ENCODE peak calls at places on chromosomes 2 and 18, in five cellular contexts. Y, C, W, F and M are unnamed samples.

GRCh38 chr2:241702405-241703127 is 727 bp downstream of the ING5 start:
- DNase-seq in W (peak), C (peak), Y (peak), F (peak), M (peak)

GRCh38 chr18:59662008-59662701 is 35.1 kb downstream of the CCBE1 start:
- DNase-seq in F (peak), Y (no peak), C (no peak), W (no peak), M (no peak)

GRCh38 chr2:9629222-9630000 is 1.4 kb downstream of the YWHAQ start:
- DNase-seq in Y (no peak), F (peak), C (no peak), W (no peak), M (no peak)

GRCh38 chr2:174593574-174594203 is 3.9 kb downstream of the WIPF1 start:
- DNase-seq in Y (no peak), W (no peak), F (peak), C (no peak), M (no peak)

GRCh38 chr18:25275414-25276001 is 76.5 kb downstream of the ZNF521 start:
- DNase-seq in W (no peak), C (no peak), Y (no peak), F (no peak), M (no peak)

GRCh38 chr2:27085670-27086089 is 892 bp upstream of the KHK start:
- DNase-seq in Y (peak), C (peak), F (peak), W (peak), M (peak)

GRCh38 chr2:230939691-230940475 is 14.8 kb upstream of the GPR55 start:
- DNase-seq in W (no peak), F (no peak), C (no peak), Y (no peak), M (no peak)

GRCh38 chr2:85578243-85579180 is 1.1 kb downstream of the VAMP8 start:
- DNase-seq in C (peak), Y (peak), F (no peak), W (peak), M (peak)

GRCh38 chr2:126634273-126634861 is 21.6 kb upstream of the GYPC start:
- DNase-seq in C (no peak), Y (no peak), F (peak), W (no peak), M (no peak)

GRCh38 chr2:40062381-40062780 is 283.3 kb upstream of the THUMPD2 start:
- DNase-seq in W (no peak), F (no peak), Y (no peak), C (no peak), M (no peak)

GRCh38 chr18:49597556-49597955 is 35.7 kb downstream of the LIPG start:
- DNase-seq in Y (no peak), C (no peak), W (no peak), F (no peak), M (no peak)

GRCh38 chr18:832085-832681 is 20.1 kb upstream of the YES1 start:
- DNase-seq in F (no peak), W (no peak), Y (no peak), C (peak), M (no peak)

GRCh38 chr18:27005589-27005988 is 140.1 kb upstream of the AQP4 start:
- DNase-seq in F (no peak), W (no peak), C (no peak), Y (no peak), M (no peak)

GRCh38 chr2:39304729-39305128 is 61.0 kb upstream of the CDKL4 start:
- DNase-seq in Y (no peak), F (no peak), W (no peak), C (no peak), M (no peak)

GRCh38 chr18:21179590-21180220 is 62.3 kb upstream of the GREB1L start:
- DNase-seq in W (no peak), F (peak), C (no peak), Y (no peak), M (no peak)

GRCh38 chr2:36706021-36706328 is 9.5 kb downstream of the VIT start:
- DNase-seq in Y (no peak), C (no peak), W (no peak), F (no peak), M (no peak)

GRCh38 chr2:222052934-222053367 is 245.8 kb downstream of the PAX3 start:
- DNase-seq in Y (no peak), C (no peak), W (no peak), F (no peak), M (no peak)

GRCh38 chr2:226477221-226478120 is 322.1 kb downstream of the IRS1 start:
- DNase-seq in C (no peak), Y (no peak), W (peak), F (peak), M (peak)

GRCh38 chr2:209495855-209496585 is 72.2 kb downstream of the MAP2 start:
- DNase-seq in F (peak), Y (no peak), C (no peak), W (no peak), M (no peak)

GRCh38 chr2:109098251-109098920 is 30.6 kb upstream of the SH3RF3 start:
- DNase-seq in Y (no peak), W (no peak), F (peak), C (no peak), M (no peak)

DNA sequence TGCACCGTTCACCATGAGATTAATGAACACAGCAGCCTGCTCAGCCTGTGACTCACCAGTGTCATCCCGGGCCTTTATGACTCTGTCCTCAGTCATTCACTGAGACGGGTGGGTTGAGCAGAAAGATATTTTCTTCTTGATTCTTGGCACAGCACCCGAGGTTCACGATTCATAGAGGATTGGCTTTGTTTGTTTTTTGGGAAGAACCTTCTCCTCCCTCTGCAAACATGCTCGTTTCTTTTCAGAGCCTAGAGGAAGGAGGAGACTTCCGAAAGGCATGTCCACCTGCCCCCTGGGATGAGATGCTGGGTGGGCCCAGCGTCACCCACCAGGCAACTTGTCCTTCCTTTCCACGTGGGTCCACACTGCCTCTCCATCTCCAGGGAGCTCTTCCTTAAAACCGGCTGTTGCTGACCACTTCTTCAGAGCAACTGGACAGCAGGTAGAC is 199.2 kb downstream of the GLI2 start:
- DNase-seq in C (no peak), Y (no peak), W (no peak), F (peak), M (peak)
- H3K4me3 ChIP-seq in C (no peak), Y (no peak), W (no peak), F (no peak), M (no peak)

GRCh38 chr2:69213832-69214231 is 173.2 kb downstream of the GFPT1 start:
- DNase-seq in Y (no peak), F (no peak), C (no peak), W (no peak), M (no peak)
- H3K27ac ChIP-seq in Y (peak), F (peak), C (no peak), W (peak), M (no peak)

DNA sequence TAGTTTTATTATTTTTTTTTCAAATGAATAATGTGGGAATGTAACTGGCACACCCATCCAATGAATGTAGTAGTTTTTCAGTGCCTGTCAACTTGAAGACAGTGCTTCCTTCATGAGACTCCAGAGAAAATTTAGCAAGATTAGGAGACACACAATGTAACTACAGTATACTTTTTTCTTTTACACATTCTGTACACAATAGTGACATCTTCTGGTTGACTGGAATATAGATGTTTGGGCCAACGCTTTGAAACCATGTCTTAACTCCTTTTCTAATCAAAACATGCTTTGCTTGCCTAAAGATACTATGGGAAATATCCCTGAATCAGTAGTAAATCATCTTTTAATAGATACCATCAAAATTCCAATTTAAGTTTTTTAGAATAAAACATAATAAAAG is 229.5 kb upstream of the ZC3H15 start:
- DNase-seq in C (no peak), F (peak), Y (no peak), W (no peak), M (no peak)
- TF ChIP-seq CTCF in C (peak), F (peak), Y (peak), W (no peak), M (peak)

DNA sequence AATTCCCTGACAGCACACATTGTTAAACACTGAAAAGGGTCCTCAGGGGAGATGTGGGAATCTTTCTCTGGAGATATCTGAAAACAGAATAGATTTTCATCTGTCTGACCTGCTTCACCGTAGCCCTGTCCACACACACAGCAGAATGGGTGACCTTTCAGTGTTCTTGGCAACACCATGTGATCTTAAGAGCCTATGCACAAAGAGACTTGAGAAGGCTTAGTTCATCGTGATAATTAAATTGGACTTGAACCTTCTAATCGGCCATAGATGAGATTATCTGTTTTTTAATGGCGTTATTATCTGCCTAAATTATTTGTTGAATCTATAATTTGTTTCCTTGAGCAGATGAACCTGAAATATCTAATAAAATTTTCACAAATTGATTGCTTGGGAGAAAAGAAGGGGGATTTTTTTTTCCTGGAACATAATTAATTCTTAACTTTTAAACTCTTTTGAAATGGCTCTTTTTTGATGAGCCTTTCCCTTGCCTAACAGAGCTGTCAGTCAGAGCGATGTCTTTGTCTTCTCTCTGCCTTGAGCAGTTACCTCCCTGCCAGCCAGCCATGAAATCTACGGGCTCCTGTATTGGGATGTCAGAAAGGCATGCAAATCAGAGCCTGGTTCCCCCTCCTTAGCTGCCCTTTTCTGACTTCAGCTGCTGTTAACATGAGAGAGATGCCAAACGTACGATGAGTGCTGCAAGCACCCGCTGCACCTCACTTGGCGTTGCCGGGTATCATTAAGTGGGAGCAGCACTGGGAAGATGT is 131.7 kb upstream of the BOD1L2 start:
- DNase-seq in Y (no peak), F (no peak), W (no peak), C (peak), M (no peak)
- H3K4me3 ChIP-seq in Y (no peak), F (no peak), W (no peak), C (no peak), M (no peak)

GRCh38 chr2:20224191-20224715 is 677 bp downstream of the SDC1 start:
- DNase-seq in W (no peak), F (no peak), C (peak), Y (no peak), M (no peak)
- H3K27ac ChIP-seq in W (peak), F (peak), C (peak), Y (peak), M (no peak)